ENCODE peak calls at places on chromosomes 13 and 19, in five cellular contexts. B, X, Y, A and L are unnamed samples.

GRCh38 chr19:10095622-10095947 is 6.9 kb downstream of the ANGPTL6 start:
- DNase-seq in B (no peak), X (no peak), Y (no peak), A (no peak), L (no peak)

GRCh38 chr13:109387438-109387837 is 398.9 kb downstream of the IRS2 start:
- DNase-seq in B (no peak), X (no peak), Y (no peak), A (no peak), L (no peak)

GRCh38 chr13:101127741-101128353 is 288.5 kb downstream of the NALCN start:
- DNase-seq in B (peak), X (no peak), Y (peak), A (no peak), L (peak)

GRCh38 chr13:38872693-38873092 is 117.9 kb downstream of the STOML3 start:
- DNase-seq in B (peak), X (no peak), Y (peak), A (peak), L (peak)

GRCh38 chr19:22831211-22831610 is 880 bp upstream of the ZNF723 start:
- DNase-seq in B (no peak), X (no peak), Y (no peak), A (no peak), L (no peak)

GRCh38 chr19:43507880-43508279 is 3.3 kb upstream of the PHLDB3 start:
- DNase-seq in B (no peak), X (no peak), Y (no peak), A (no peak), L (no peak)

GRCh38 chr13:108102771-108103170 is 112.6 kb downstream of the LIG4 start:
- DNase-seq in B (no peak), X (no peak), Y (peak), A (no peak), L (no peak)

GRCh38 chr19:50162988-50163387 is at the start of gene IZUMO2:
- DNase-seq in B (no peak), X (no peak), Y (no peak), A (no peak), L (no peak)

GRCh38 chr13:109718726-109719125 is 67.7 kb downstream of the IRS2 start:
- DNase-seq in B (no peak), X (no peak), Y (no peak), A (no peak), L (no peak)

GRCh38 chr13:42612021-42612765 is 38.2 kb downstream of the TNFSF11 start:
- DNase-seq in B (no peak), X (no peak), Y (no peak), A (no peak), L (no peak)

GRCh38 chr13:76894401-76895110 is 8.4 kb upstream of the KCTD12 start:
- DNase-seq in B (no peak), X (no peak), Y (no peak), A (no peak), L (no peak)

GRCh38 chr19:18023596-18024212 is 15.7 kb downstream of the ARRDC2 start:
- DNase-seq in B (peak), X (peak), Y (no peak), A (no peak), L (no peak)

GRCh38 chr19:3243851-3244700 is 19.6 kb downstream of the CELF5 start:
- DNase-seq in B (peak), X (no peak), Y (peak), A (no peak), L (peak)

GRCh38 chr13:36131215-36131930 is at the start of gene DCLK1:
- DNase-seq in B (no peak), X (no peak), Y (peak), A (no peak), L (peak)

GRCh38 chr13:110340812-110341444 is 33.8 kb downstream of the COL4A2 start:
- DNase-seq in B (peak), X (peak), Y (no peak), A (no peak), L (peak)

GRCh38 chr13:94335786-94336357 is 143.6 kb downstream of the DCT start:
- DNase-seq in B (no peak), X (no peak), Y (peak), A (no peak), L (no peak)

GRCh38 chr13:44739120-44739519 is 163.0 kb upstream of the TSC22D1 start:
- DNase-seq in B (no peak), X (no peak), Y (peak), A (no peak), L (no peak)

GRCh38 chr19:48630289-48631036 is 6.7 kb downstream of the DBP start:
- DNase-seq in B (peak), X (no peak), Y (no peak), A (peak), L (peak)

GRCh38 chr19:21604941-21605548 is 99.6 kb downstream of the ZNF429 start:
- DNase-seq in B (peak), X (no peak), Y (peak), A (no peak), L (no peak)

GRCh38 chr13:48009298-48009697 is 8.2 kb upstream of the SUCLA2 start:
- DNase-seq in B (peak), X (no peak), Y (no peak), A (no peak), L (peak)

GRCh38 chr13:24076636-24077035 is 83.9 kb upstream of the SPATA13 start:
- DNase-seq in B (no peak), X (no peak), Y (no peak), A (no peak), L (no peak)

GRCh38 chr19:29620931-29621351 is 14.9 kb downstream of the POP4 start:
- DNase-seq in B (no peak), X (peak), Y (no peak), A (no peak), L (no peak)

GRCh38 chr13:112249644-112250610 is 126.2 kb upstream of the SPACA7 start:
- DNase-seq in B (no peak), X (no peak), Y (no peak), A (no peak), L (no peak)

GRCh38 chr19:3785464-3785937 is 680 bp downstream of the MATK start:
- DNase-seq in B (no peak), X (no peak), Y (peak), A (no peak), L (no peak)

GRCh38 chr19:28008695-28009094 is 1204.3 kb downstream of the UQCRFS1 start:
- DNase-seq in B (no peak), X (no peak), Y (no peak), A (no peak), L (no peak)

GRCh38 chr19:52138614-52139290 is 986 bp downstream of the ZNF616 start:
- DNase-seq in B (peak), X (no peak), Y (peak), A (peak), L (no peak)

GRCh38 chr19:28727133-28727834 is 485.7 kb downstream of the UQCRFS1 start:
- DNase-seq in B (no peak), X (no peak), Y (no peak), A (peak), L (peak)

GRCh38 chr13:95740921-95741320 is 64.0 kb downstream of the DNAJC3 start:
- DNase-seq in B (peak), X (no peak), Y (no peak), A (no peak), L (no peak)

GRCh38 chr13:98565726-98566577 is 11.0 kb downstream of the STK24 start:
- DNase-seq in B (peak), X (no peak), Y (no peak), A (peak), L (peak)

GRCh38 chr19:38657633-38658222 is 10.3 kb downstream of the ACTN4 start:
- DNase-seq in B (peak), X (no peak), Y (no peak), A (no peak), L (peak)